ENCODE peak calls at places on chromosomes 4 and X, in seven cellular contexts. S is activated naive CD8-positive, alpha-beta T cell treated with anti-CD3 and anti-CD28 coated beads, Interleukin-2, amount 50 U/mL, for 24 hours; Y is psoas muscle; L is naive thymus-derived CD4-positive, alpha-beta T cell; R is WTC11; N is mucosa of descending colon; C is T-cell. B is an unnamed sample.

GRCh38 chr4:147173797-147174196 is 228.1 kb upstream of the TTC29 start:
- ATAC-seq in S (no peak), L (no peak), Y (no peak), C (no peak), N (no peak), R (no peak), B (no peak)

GRCh38 chr4:8820178-8821102 is 51.2 kb downstream of the HMX1 start:
- ATAC-seq in C (no peak), L (no peak), Y (no peak), S (no peak), R (no peak), N (no peak), B (no peak)

GRCh38 chr4:98570160-98570797 is 88.1 kb downstream of the TSPAN5 start:
- ATAC-seq in S (peak), C (no peak), Y (no peak), N (no peak), R (no peak), L (no peak), B (no peak)

GRCh38 chrX:104105863-104106262 is 6.5 kb upstream of the ZCCHC18 start:
- ATAC-seq in S (no peak), C (no peak), N (no peak), R (no peak), L (no peak), Y (no peak), B (no peak)

GRCh38 chr4:82620126-82620525 is 58.3 kb upstream of the TMEM150C start:
- ATAC-seq in Y (no peak), L (no peak), S (no peak), N (no peak), R (no peak), C (no peak), B (no peak)

GRCh38 chr4:157143365-157143764 is 67.4 kb downstream of the GLRB start:
- ATAC-seq in R (no peak), C (no peak), Y (no peak), S (no peak), N (no peak), L (no peak), B (no peak)

GRCh38 chr4:3285558-3286334 is 7.1 kb upstream of the RGS12 start:
- ATAC-seq in N (peak), S (peak), Y (peak), C (no peak), R (no peak), L (peak), B (peak)

GRCh38 chr4:93203708-93204107 is 624.8 kb upstream of the ATOH1 start:
- ATAC-seq in R (peak), L (no peak), C (no peak), S (no peak), N (no peak), Y (no peak), B (no peak)

GRCh38 chr4:102815981-102816380 is 11.4 kb downstream of the UBE2D3 start:
- ATAC-seq in L (no peak), R (no peak), N (no peak), Y (peak), S (peak), C (no peak), B (no peak)

GRCh38 chr4:171101845-171102244 is 711.4 kb upstream of the GALNTL6 start:
- ATAC-seq in R (no peak), N (no peak), S (no peak), C (no peak), L (no peak), Y (no peak), B (no peak)

GRCh38 chrX:39725928-39726619 is 371.7 kb downstream of the BCOR start:
- ATAC-seq in Y (no peak), L (no peak), R (no peak), C (no peak), N (no peak), S (no peak), B (no peak)

GRCh38 chr4:4994312-4995097 is 24.8 kb downstream of the CYTL1 start:
- ATAC-seq in R (no peak), Y (no peak), C (no peak), N (no peak), S (no peak), L (no peak), B (no peak)

GRCh38 chr4:101160792-101161592 is 186.3 kb downstream of the PPP3CA start:
- ATAC-seq in R (no peak), C (no peak), Y (no peak), S (no peak), L (no peak), N (peak), B (no peak)

GRCh38 chrX:24805201-24805600 is 111.5 kb downstream of the POLA1 start:
- ATAC-seq in Y (no peak), R (no peak), N (no peak), S (no peak), L (no peak), C (no peak), B (no peak)

GRCh38 chr4:80006935-80007744 is 65.9 kb downstream of the ANTXR2 start:
- ATAC-seq in Y (no peak), R (no peak), C (peak), S (no peak), N (peak), L (peak), B (no peak)

GRCh38 chr4:70915874-70916559 is 13.8 kb downstream of the MOB1B start:
- ATAC-seq in N (no peak), L (no peak), C (no peak), R (no peak), S (no peak), Y (no peak), B (no peak)

GRCh38 chr4:95153182-95153581 is 395.4 kb downstream of the BMPR1B start:
- ATAC-seq in R (no peak), C (no peak), Y (no peak), L (no peak), S (no peak), N (no peak), B (no peak)

GRCh38 chr4:113919145-113919544 is 60.3 kb downstream of the ARSJ start:
- ATAC-seq in R (no peak), C (no peak), L (no peak), N (no peak), S (no peak), Y (no peak), B (no peak)

GRCh38 chr4:168397611-168398169 is 79.1 kb upstream of the DDX60 start:
- ATAC-seq in Y (no peak), C (no peak), S (no peak), N (no peak), L (no peak), R (no peak), B (no peak)

B was measured in stimulated activated memory B cell treated with anti-CD40 and anti-IgM and Interleukin-4, amounts not matched to agents 10 μg/mL and 1 μg/mL and 100 μg/mL, for 72 hours.